ENCODE peak calls at places on chromosomes 13 and 19, in eight cellular contexts. D, C, S, K, R, J, N and L are unnamed samples.

GRCh38 chr19:12983561-12984142 is 11.6 kb upstream of the NFIX start:
- DNase-seq in D (peak; percentile 9), S (peak; percentile 66), N (peak; percentile 69), K (no peak), J (peak; percentile 68), C (peak; percentile 62), R (peak; percentile 21), L (peak; percentile 82)

GRCh38 chr19:45069056-45069455 is 7.2 kb downstream of the ZNF296 start:
- DNase-seq in J (no peak), S (peak; percentile 48), N (no peak), R (no peak), K (no peak), D (no peak), C (no peak), L (no peak)

GRCh38 chr13:113049521-113049941 is 56.1 kb upstream of the F7 start:
- DNase-seq in J (no peak), D (no peak), S (no peak), N (no peak), C (no peak), K (no peak), R (no peak), L (peak; percentile 53)

GRCh38 chr13:96851856-96852255 is 142.4 kb downstream of the OXGR1 start:
- DNase-seq in N (no peak), K (no peak), J (no peak), R (no peak), C (no peak), S (no peak), D (no peak), L (no peak)

GRCh38 chr13:110387451-110388140 is 80.5 kb downstream of the COL4A2 start:
- DNase-seq in D (no peak), N (no peak), J (no peak), S (peak; percentile 74), C (no peak), R (no peak), K (no peak), L (no peak)

GRCh38 chr13:72726721-72727416 is 560 bp downstream of the MZT1 start:
- DNase-seq in N (peak; percentile 38), C (peak; percentile 58), D (no peak), R (no peak), J (no peak), K (no peak), S (peak; percentile 17), L (no peak)

GRCh38 chr19:35320285-35320706 is 8.7 kb upstream of the CD22 start:
- DNase-seq in J (no peak), D (no peak), K (no peak), R (no peak), S (no peak), N (no peak), C (no peak), L (no peak)

GRCh38 chr19:29665826-29666633 is 769 bp downstream of the PLEKHF1 start:
- DNase-seq in C (no peak), K (no peak), S (peak; percentile 85), R (no peak), D (no peak), N (no peak), J (peak; percentile 25), L (no peak)

GRCh38 chr13:112204881-112205327 is 138.0 kb downstream of the SOX1 start:
- DNase-seq in S (no peak), N (no peak), D (no peak), J (no peak), C (no peak), R (no peak), K (no peak), L (no peak)

GRCh38 chr13:49996951-49997895 is at the start of gene TRIM13:
- DNase-seq in D (peak; percentile 76), S (peak; percentile 87), N (peak; percentile 62), R (peak; percentile 56), J (peak; percentile 80), C (peak; percentile 77), K (peak; percentile 74), L (peak; percentile 81)

GRCh38 chr13:94858856-94859811 is 146.8 kb upstream of the SOX21 start:
- DNase-seq in K (no peak), S (peak; percentile 12), D (no peak), R (no peak), N (no peak), C (no peak), J (no peak), L (peak; percentile 73)

GRCh38 chr19:17026041-17026658 is 460 bp downstream of the CPAMD8 start:
- DNase-seq in R (no peak), N (no peak), J (no peak), K (no peak), D (no peak), S (no peak), C (no peak), L (no peak)

GRCh38 chr19:13012690-13013608 is 17.7 kb downstream of the NFIX start:
- DNase-seq in C (no peak), K (no peak), J (no peak), S (peak; percentile 85), R (no peak), N (no peak), D (peak; percentile 38), L (no peak)

GRCh38 chr13:49374585-49375290 is 69.1 kb downstream of the CAB39L start:
- DNase-seq in C (no peak), K (peak; percentile 97), D (peak; percentile 88), S (peak; percentile 89), R (no peak), J (no peak), N (no peak), L (no peak)

GRCh38 chr19:36605839-36606478 is 846 bp downstream of the ZNF382 start:
- DNase-seq in S (no peak), K (no peak), N (no peak), D (peak; percentile 18), R (no peak), J (no peak), C (no peak), L (no peak)

GRCh38 chr13:70890289-70890688 is 782.0 kb upstream of the KLHL1 start:
- DNase-seq in C (no peak), K (no peak), S (no peak), J (no peak), D (no peak), R (no peak), N (no peak), L (no peak)

GRCh38 chr13:60970736-60971135 is 444.9 kb downstream of the PCDH20 start:
- DNase-seq in D (no peak), C (no peak), S (no peak), K (no peak), N (no peak), R (no peak), J (no peak), L (no peak)

GRCh38 chr13:40571338-40571737 is 95.1 kb downstream of the FOXO1 start:
- DNase-seq in D (no peak), S (no peak), J (no peak), K (no peak), C (no peak), R (no peak), N (no peak), L (no peak)

GRCh38 chr13:112733661-112734379 is 44.0 kb downstream of the ATP11A start:
- DNase-seq in K (no peak), J (no peak), C (peak; percentile 79), R (peak; percentile 60), D (no peak), S (no peak), N (no peak), L (no peak)

GRCh38 chr13:52359534-52359933 is 46.4 kb downstream of the THSD1 start:
- DNase-seq in R (no peak), C (no peak), D (no peak), S (peak; percentile 89), J (no peak), N (no peak), K (no peak), L (no peak)

GRCh38 chr19:7916137-7916907 is 1.7 kb downstream of the TGFBR3L start:
- DNase-seq in N (peak; percentile 67), C (no peak), S (no peak), D (no peak), K (no peak), J (peak; percentile 23), R (no peak), L (no peak)

GRCh38 chr13:46615888-46616531 is 63.0 kb downstream of the LRCH1 start:
- DNase-seq in R (no peak), J (no peak), S (peak; percentile 37), K (no peak), C (no peak), N (no peak), D (peak; percentile 59), L (no peak)